ENCODE peak calls at places on chromosomes 7 and 10, in five cellular contexts. G is activated T-cell treated with anti-CD3 and anti-CD28 coated beads, Interleukin-2, amount 50 U/mL, for 48 hours; I is foreskin melanocyte; E is dorsolateral prefrontal cortex; N is heart right ventricle. A is an unnamed sample.
A peak's percentile ranks its signal among the peaks of the same experiment; 100 is the strongest.

GRCh38 chr7:431041-431440 is 88.6 kb downstream of the PDGFA start:
- DNase-seq in G (no peak), E (no peak), I (no peak), N (no peak), A (no peak)

GRCh38 chr7:84261509-84261908 is 66.9 kb upstream of the SEMA3A start:
- DNase-seq in E (no peak), I (no peak), N (no peak), G (no peak), A (no peak)

GRCh38 chr7:885893-886625 is 9.7 kb downstream of the GET4 start:
- DNase-seq in G (no peak), N (no peak), I (no peak), E (no peak), A (no peak)

GRCh38 chr10:96646774-96647173 is 60.0 kb upstream of the TM9SF3 start:
- DNase-seq in G (no peak), E (no peak), I (no peak), N (no peak), A (no peak)

GRCh38 chr10:12708921-12709320 is 292.6 kb downstream of the CCDC3 start:
- DNase-seq in G (no peak), E (no peak), N (no peak), I (no peak), A (no peak)

GRCh38 chr7:149859881-149860280 is 13.9 kb upstream of the ATP6V0E2 start:
- DNase-seq in G (no peak), I (no peak), N (no peak), E (no peak), A (no peak)

GRCh38 chr7:514651-515598 is 4.7 kb downstream of the PDGFA start:
- DNase-seq in G (peak; percentile 55), E (peak; percentile 55), I (no peak), N (no peak), A (no peak)

GRCh38 chr10:49457686-49458085 is 61.8 kb upstream of the DRGX start:
- DNase-seq in N (no peak), E (no peak), I (no peak), G (no peak), A (no peak)

GRCh38 chr10:87896216-87896615 is 32.8 kb downstream of the PTEN start:
- DNase-seq in G (no peak), E (no peak), N (no peak), I (no peak), A (no peak)

A was measured in activated effector memory CD4-positive, alpha-beta T cell treated with Interleukin-2 at 50 U/mL for 16 hours.